ENCODE peak calls at places on chromosomes 1 and 21, in five cellular contexts. E, W, R, K and G are unnamed samples.

GRCh38 chr1:228852015-228852414 is 116.7 kb downstream of the RHOU start:
- DNase-seq in E (no peak), W (no peak), R (no peak), K (no peak), G (no peak)

GRCh38 chr1:27481994-27482620 is 7.9 kb downstream of the WASF2 start:
- DNase-seq in E (no peak), W (no peak), R (no peak), K (no peak), G (no peak)

GRCh38 chr1:206790502-206791250 is 18.4 kb upstream of the IL10 start:
- DNase-seq in E (no peak), W (no peak), R (no peak), K (no peak), G (no peak)

GRCh38 chr1:53550201-53550741 is 91.1 kb downstream of the DMRTB1 start:
- DNase-seq in E (peak), W (no peak), R (no peak), K (no peak), G (no peak)

GRCh38 chr1:62286778-62287224 is 32.4 kb downstream of the KANK4 start:
- DNase-seq in E (no peak), W (peak), R (no peak), K (no peak), G (peak)

GRCh38 chr1:64194168-64195088 is 9.0 kb upstream of the UBE2U start:
- DNase-seq in E (no peak), W (no peak), R (no peak), K (no peak), G (no peak)

GRCh38 chr1:167578935-167579521 is 25.5 kb upstream of the CREG1 start:
- DNase-seq in E (no peak), W (no peak), R (no peak), K (no peak), G (no peak)

GRCh38 chr21:46667191-46667734 is 31.8 kb downstream of the PRMT2 start:
- DNase-seq in E (peak), W (no peak), R (peak), K (peak), G (peak)

GRCh38 chr1:38919075-38919474 is 22.6 kb downstream of the RHBDL2 start:
- DNase-seq in E (no peak), W (no peak), R (no peak), K (no peak), G (no peak)

GRCh38 chr1:156911587-156912298 is 8.7 kb upstream of the LRRC71 start:
- DNase-seq in E (no peak), W (no peak), R (no peak), K (no peak), G (no peak)

GRCh38 chr1:99133759-99134158 is 129.1 kb upstream of the PLPPR5 start:
- DNase-seq in E (peak), W (no peak), R (no peak), K (no peak), G (no peak)